ENCODE peak calls at places on chromosomes 6 and 20, in four cellular contexts. K is Peyer's patch, E is vagina, G is ovary. A is an unnamed sample. For H3K4me1, the result is how much of the 10 kb centered on the place peaks cover.

GRCh38 chr20:46752639-46753235 is 43.3 kb downstream of the SLC2A10 start:
- DNase-seq in K (peak), E (no peak), G (peak), A (peak)

GRCh38 chr6:75824160-75824559 is 75.1 kb downstream of the MYO6 start:
- DNase-seq in K (no peak), E (no peak), G (no peak), A (no peak)

GRCh38 chr6:118580585-118581419 is 32.7 kb downstream of the PLN start:
- DNase-seq in K (peak), E (no peak), G (peak), A (peak)

GRCh38 chr20:32773214-32773613 is 11.0 kb downstream of the DNMT3B start:
- DNase-seq in K (no peak), E (no peak), G (no peak), A (no peak)

GRCh38 chr20:46701057-46701456 is 8.4 kb upstream of the SLC2A10 start:
- DNase-seq in K (no peak), E (no peak), G (no peak), A (no peak)

GRCh38 chr6:93036835-93037234 is 382.5 kb downstream of the EPHA7 start:
- DNase-seq in K (no peak), E (no peak), G (no peak), A (no peak)

GRCh38 chr20:21232546-21233280 is 70.4 kb upstream of the XRN2 start:
- DNase-seq in K (no peak), E (no peak), G (no peak), A (no peak)

GRCh38 chr6:36616888-36617521 is 22.8 kb downstream of the SRSF3 start:
- DNase-seq in K (peak), E (no peak), G (peak), A (peak)

GRCh38 chr6:107864235-107864970 is 40.3 kb upstream of the SCML4 start:
- DNase-seq in K (no peak), E (no peak), G (no peak), A (no peak)

GRCh38 chr6:165605901-165606739 is 56.9 kb downstream of the PDE10A start:
- DNase-seq in K (no peak), E (no peak), G (no peak), A (no peak)

GRCh38 chr6:105424177-105424783 is 21.4 kb upstream of the PREP start:
- DNase-seq in K (peak), E (no peak), G (peak), A (no peak)

GRCh38 chr20:62317167-62317655 is 14.4 kb downstream of the ADRM1 start:
- DNase-seq in K (no peak), E (no peak), G (no peak), A (no peak)

GRCh38 chr20:37449276-37449675 is 71.8 kb upstream of the NNAT start:
- DNase-seq in K (no peak), E (no peak), G (no peak), A (no peak)

GRCh38 chr6:41591859-41592502 is 45.8 kb downstream of the FOXP4 start:
- DNase-seq in K (peak), E (no peak), G (peak), A (peak)

GRCh38 chr6:53005667-53006250 is 10.7 kb upstream of the GSTA4 start:
- DNase-seq in K (no peak), E (no peak), G (no peak), A (no peak)

GRCh38 chr6:32945106-32945761 is 4.4 kb upstream of the HLA-DMB start:
- DNase-seq in K (peak), E (no peak), G (no peak), A (no peak)
- H3K4me1 ChIP-seq in K (under half), E (under half), G (under half), A (under half)

GRCh38 chr6:14276066-14276465 is 158.5 kb downstream of the CD83 start:
- DNase-seq in K (no peak), E (no peak), G (no peak), A (no peak)

GRCh38 chr6:14275493-14275851 is 157.9 kb downstream of the CD83 start:
- DNase-seq in K (no peak), E (no peak), G (peak), A (no peak)

GRCh38 chr6:14274016-14274415 is 156.4 kb downstream of the CD83 start:
- DNase-seq in K (no peak), E (no peak), G (no peak), A (no peak)

GRCh38 chr6:14273196-14273595 is 155.6 kb downstream of the CD83 start:
- DNase-seq in K (no peak), E (no peak), G (no peak), A (no peak)

DNA sequence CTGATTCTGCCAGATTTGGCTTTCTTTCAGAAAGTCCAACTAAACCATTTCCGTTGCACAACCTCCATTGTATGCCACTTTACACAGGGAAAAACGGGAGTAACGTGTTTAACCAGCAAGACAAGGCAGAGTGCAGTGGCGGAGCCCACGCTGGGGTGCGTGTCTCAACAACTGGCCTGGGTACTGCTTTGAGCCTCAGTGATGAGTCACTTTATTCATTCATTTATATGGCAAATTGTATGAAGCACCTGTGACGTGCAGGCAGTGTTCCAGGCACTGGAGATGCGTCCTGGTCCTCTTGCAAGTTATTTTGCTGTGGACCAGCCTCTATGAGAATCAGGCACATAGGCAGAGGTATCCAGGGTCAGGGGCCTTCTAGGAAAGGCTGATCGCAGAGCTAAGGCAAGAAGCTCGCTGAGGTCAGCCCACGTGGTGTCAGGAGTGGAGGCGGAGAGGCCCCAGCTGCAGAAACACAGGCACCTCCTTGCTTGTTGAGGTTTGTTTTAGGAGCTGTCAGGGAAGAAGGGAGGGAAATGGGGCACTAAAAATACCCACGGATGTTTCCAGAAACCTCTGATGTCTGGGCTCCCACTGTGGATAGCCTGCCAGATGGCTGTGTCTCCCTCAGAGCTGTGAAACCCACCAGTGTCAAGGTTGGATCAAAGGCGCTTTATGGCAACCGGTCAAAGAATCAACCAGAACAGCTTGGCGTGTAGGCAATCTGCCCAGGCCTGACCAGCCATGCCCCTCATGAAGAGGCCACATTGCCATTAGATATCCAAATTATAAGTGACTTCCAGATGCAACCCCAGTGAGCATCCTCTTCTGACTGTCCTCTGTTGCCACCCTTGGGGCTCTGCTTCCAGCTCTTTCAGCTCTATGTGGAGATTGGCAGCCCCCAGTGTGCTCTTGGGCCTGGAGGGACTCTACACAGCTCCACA is 157.2 kb downstream of the CD83 start:
- DNase-seq in K (no peak), E (no peak), G (no peak), A (peak)
- TF ChIP-seq POLR2A in K (no peak), E (no peak), G (no peak), A (no peak)

DNA sequence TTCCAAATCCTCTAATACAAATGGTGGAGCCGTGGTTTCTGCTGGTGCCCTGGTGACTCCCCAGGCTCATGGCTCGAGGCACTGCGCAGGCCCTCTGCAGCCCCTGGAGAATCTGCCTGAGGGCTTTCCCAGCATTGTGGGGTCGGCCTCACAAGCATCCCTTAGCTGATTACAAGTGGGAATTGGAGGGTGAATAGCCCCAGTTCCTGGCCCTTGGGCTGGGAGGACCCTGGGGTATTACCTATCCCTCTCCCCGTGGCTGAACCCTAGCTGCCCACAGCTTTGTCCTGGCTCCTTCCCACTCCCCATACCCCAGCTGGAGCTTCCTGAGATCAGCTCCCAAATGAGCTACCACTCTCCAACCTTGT is 212.2 kb upstream of the CST7 start:
- DNase-seq in K (no peak), E (no peak), G (no peak), A (no peak)
- H3K27ac ChIP-seq in K (no peak), E (no peak), G (no peak), A (no peak)

DNA sequence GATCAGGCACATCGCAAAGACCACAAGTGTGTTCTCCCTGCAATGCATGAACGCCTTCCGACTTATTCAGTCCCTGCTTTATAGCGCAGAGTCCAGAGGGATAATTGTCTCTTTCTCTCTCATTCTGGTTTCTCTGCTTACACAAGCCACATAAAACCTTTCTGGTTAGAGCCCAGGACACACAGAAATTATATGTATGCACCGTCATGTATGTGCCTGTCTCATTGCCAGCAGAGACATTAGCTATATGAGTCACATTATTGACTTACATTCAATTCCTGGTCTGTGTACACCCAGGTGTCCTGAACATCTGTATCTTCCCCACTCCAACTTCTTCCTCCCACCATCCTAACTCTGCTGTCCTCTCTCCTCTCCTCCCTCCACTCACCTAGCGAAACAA is 44.0 kb downstream of the LRFN2 start:
- DNase-seq in K (no peak), E (no peak), G (no peak), A (no peak)
- H3K4me1 ChIP-seq in K (under half), E (under half), G (under half), A (under half)

GRCh38 chr20:44219791-44220190 is 9.2 kb upstream of the OSER1 start:
- DNase-seq in K (no peak), E (no peak), G (no peak), A (no peak)
- TF ChIP-seq POLR2A in K (no peak), E (no peak), G (no peak), A (no peak)

DNA sequence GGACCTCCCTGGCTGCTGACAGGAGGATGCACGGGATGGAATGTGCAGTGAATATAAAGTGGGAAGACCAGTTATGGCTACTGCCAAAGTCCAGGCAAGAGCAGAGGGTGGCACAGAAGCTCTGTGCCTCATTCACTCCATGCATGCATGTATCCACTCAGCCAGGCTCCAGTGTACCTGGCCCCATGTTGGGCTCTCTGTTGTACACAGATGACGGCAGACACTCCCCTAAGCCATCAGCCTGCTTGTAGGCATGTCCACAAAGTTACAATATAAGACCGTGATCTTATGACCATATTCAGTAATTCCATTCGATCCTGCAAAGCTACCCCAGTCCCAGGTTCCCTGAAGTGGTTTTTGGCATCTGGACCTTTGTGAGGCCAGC is 116.8 kb downstream of the PREX1 start:
- DNase-seq in K (no peak), E (no peak), G (no peak), A (no peak)
- H3K27ac ChIP-seq in K (no peak), E (no peak), G (no peak), A (no peak)

GRCh38 chr6:116280161-116280959 is 630 bp upstream of the TSPYL1 start:
- DNase-seq in K (no peak), E (no peak), G (peak), A (no peak)
- H3K4me1 ChIP-seq in K (under half), E (under half), G (under half), A (under half)

GRCh38 chr6:89035252-89036106 is 45.1 kb upstream of the PNRC1 start:
- DNase-seq in K (peak), E (no peak), G (peak), A (peak)
- TF ChIP-seq POLR2A in K (peak), E (no peak), G (peak), A (peak)

GRCh38 chr20:8079976-8080375 is 52.1 kb upstream of the PLCB1 start:
- DNase-seq in K (no peak), E (no peak), G (no peak), A (no peak)

GRCh38 chr20:8078528-8078914 is 53.5 kb upstream of the PLCB1 start:
- DNase-seq in K (no peak), E (no peak), G (no peak), A (no peak)

GRCh38 chr20:8074931-8075330 is 55.4 kb upstream of the TMX4 start:
- DNase-seq in K (no peak), E (no peak), G (no peak), A (no peak)

GRCh38 chr20:8073024-8073832 is 53.7 kb upstream of the TMX4 start:
- DNase-seq in K (no peak), E (no peak), G (no peak), A (no peak)

GRCh38 chr20:8076505-8077498 is 55.3 kb upstream of the PLCB1 start:
- DNase-seq in K (no peak), E (no peak), G (no peak), A (no peak)
- H3K27ac ChIP-seq in K (no peak), E (no peak), G (no peak), A (peak)

GRCh38 chr6:35491558-35492541 is 5.0 kb downstream of the TEAD3 start:
- DNase-seq in K (no peak), E (no peak), G (peak), A (no peak)
- H3K4me1 ChIP-seq in K (half or more), E (half or more), G (under half), A (half or more)